ENCODE peak calls at places on chromosomes 3 and 15, in eight cellular contexts. B is SK-N-SH, H is neural progenitor cell, K is fibroblast of lung, D is endothelial cell of umbilical vein, S is PC-3, F is IMR-90, M is mammary epithelial cell. E is an unnamed sample.

GRCh38 chr3:195208631-195209030 is 62.3 kb downstream of the XXYLT1 start:
- DNase-seq in M (no peak), H (no peak), S (no peak), B (no peak), D (no peak), K (no peak), F (no peak), E (no peak)

GRCh38 chr3:69219101-69219708 is 96.8 kb upstream of the LMOD3 start:
- DNase-seq in F (no peak), H (no peak), B (no peak), S (no peak), D (peak; percentile 45), K (peak; percentile 36), M (no peak), E (no peak)

GRCh38 chr15:59549826-59550225 is 61.8 kb upstream of the GCNT3 start:
- DNase-seq in M (no peak), D (no peak), H (no peak), F (no peak), S (no peak), B (no peak), K (no peak), E (no peak)

GRCh38 chr3:35932995-35933394 is 293.7 kb downstream of the ARPP21 start:
- DNase-seq in D (peak; percentile 99), B (no peak), M (peak; percentile 75), S (peak; percentile 98), K (peak; percentile 92), H (no peak), F (peak; percentile 94), E (no peak)

GRCh38 chr15:86164222-86164898 is 84.7 kb downstream of the AGBL1 start:
- DNase-seq in S (no peak), M (peak; percentile 14), F (no peak), D (no peak), H (no peak), K (peak; percentile 72), B (no peak), E (no peak)

GRCh38 chr15:74234598-74234875 is 1.6 kb upstream of the CCDC33 start:
- DNase-seq in H (no peak), B (peak; percentile 62), F (no peak), D (no peak), S (no peak), M (no peak), K (no peak), E (no peak)

GRCh38 chr15:95259965-95260364 is 1028.6 kb downstream of the MCTP2 start:
- DNase-seq in M (peak; percentile 78), B (no peak), H (peak; percentile 13), F (no peak), S (no peak), K (peak; percentile 40), D (peak; percentile 93), E (no peak)

GRCh38 chr3:32453346-32453745 is 49.3 kb downstream of the CMTM6 start:
- DNase-seq in D (no peak), S (no peak), K (peak; percentile 85), M (no peak), F (peak; percentile 95), H (no peak), B (no peak), E (no peak)

GRCh38 chr15:58303236-58303635 is 128.6 kb upstream of the LIPC start:
- DNase-seq in S (no peak), B (no peak), D (no peak), H (no peak), M (no peak), K (no peak), F (no peak), E (no peak)

GRCh38 chr15:58309993-58310928 is 121.5 kb upstream of the LIPC start:
- DNase-seq in M (no peak), S (no peak), B (no peak), K (no peak), F (no peak), D (no peak), H (no peak), E (no peak)

GRCh38 chr15:58307313-58307961 is 124.4 kb upstream of the LIPC start:
- DNase-seq in H (peak; percentile 71), S (no peak), B (peak; percentile 50), M (no peak), K (peak; percentile 88), D (no peak), F (peak; percentile 77), E (no peak)

GRCh38 chr15:58308742-58309355 is 122.9 kb upstream of the LIPC start:
- DNase-seq in K (no peak), F (no peak), H (peak; percentile 18), M (no peak), D (no peak), B (no peak), S (no peak), E (no peak)

DNA sequence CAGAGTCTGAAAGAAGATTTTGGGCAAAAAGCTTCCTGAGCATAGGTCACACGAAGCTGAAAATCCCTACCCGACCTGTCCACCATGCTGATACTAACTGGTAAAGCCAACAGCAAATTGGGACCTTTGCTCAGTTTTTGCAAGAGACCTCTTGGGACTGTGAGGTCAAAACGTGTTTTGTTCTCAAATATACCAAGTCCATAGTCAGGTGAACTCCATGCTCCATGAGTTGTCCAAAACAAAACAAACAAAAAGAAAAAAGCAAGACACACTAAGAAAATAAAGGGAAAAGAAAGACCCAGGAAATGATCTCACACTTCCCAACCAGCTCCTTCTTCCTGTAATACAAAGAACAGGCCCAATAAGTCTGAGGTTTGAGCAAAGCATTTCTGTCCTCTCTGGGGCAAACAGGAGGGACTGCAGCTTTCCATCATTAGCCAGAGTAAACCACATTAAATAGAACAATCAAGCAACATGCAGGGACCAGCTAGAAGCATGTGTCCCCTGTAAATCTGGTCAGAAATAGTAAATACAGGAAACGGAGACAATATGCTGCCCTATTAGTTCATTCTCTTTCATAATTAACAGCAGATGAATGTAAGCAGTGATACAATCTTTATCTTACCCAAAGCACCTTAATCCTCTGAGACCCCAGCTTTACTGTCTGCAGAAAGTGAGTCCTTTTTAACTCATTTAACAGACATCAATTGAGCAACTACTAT is 125.0 kb upstream of the LIPC start:
- DNase-seq in H (peak; percentile 7), D (no peak), B (peak; percentile 75), K (peak; percentile 34), F (no peak), S (no peak), M (no peak), E (no peak)
- H2AFZ ChIP-seq in H (peak overlapping the region; percentile 64), D (no peak overlapping the region), B (peak overlapping the region; percentile 57), K (no peak overlapping the region), F (peak overlapping the region; percentile 46), S (peak overlapping the region; percentile 22), M (peak overlapping the region; percentile 70), E (peak overlapping the region; percentile 41)

DNA sequence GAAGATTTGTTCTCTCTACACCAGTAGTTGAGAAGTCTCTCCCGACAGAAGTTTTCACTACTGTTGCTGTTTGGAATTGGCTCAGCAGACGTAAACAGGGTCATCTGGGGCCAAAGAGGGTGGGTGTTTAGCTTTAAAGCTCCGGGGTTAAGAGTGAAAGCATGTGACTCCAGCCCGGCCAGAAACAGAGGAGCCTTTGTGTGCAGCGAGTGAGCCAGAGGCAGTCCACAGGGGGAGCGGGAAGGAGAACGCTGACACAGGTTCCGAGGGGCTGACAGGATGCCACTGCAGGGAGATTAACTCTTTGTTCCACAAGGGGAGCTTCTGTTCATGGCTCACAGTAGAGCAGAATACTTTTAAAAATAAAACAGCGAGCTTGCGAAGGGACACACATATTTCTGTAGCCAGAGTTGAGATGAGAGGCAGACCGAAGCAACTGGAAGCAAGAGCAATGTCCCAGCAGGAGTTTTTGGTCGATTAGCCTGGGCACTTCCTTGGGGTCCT is 26.9 kb downstream of the BMF start:
- DNase-seq in B (peak; percentile 72), H (peak; percentile 94), F (peak; percentile 75), M (peak; percentile 64), D (peak; percentile 92), K (peak; percentile 73), S (peak; percentile 51), E (no peak)
- H3K4me3 ChIP-seq in B (no peak overlapping the region), H (peak overlapping the region; percentile 22), F (peak overlapping the region; percentile 26), M (peak overlapping the region; percentile 6), D (peak overlapping the region; percentile 47), K (peak overlapping the region; percentile 42), S (peak overlapping the region; percentile 49), E (no peak overlapping the region)

DNA sequence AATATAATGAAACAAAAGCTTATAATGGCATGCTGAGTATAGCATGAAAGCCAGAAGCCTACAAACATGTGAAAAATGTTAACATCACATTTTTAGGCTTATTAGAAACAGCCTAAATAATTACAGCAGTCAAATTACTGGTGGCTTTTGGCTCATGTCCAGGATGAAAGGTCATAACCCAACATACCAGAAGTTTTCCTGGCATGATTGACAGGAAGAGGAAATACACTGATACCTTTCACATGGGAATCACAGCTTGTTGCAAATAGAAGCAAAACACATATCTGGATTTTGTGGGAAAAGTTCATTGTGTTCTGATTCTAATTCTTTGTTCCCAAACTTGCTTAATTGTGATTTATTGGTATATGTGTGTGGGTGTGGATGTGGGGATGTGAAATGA is 393.5 kb upstream of the ARRDC4 start:
- DNase-seq in D (peak; percentile 97), M (no peak), H (no peak), F (no peak), K (no peak), S (no peak), B (no peak), E (no peak)
- H3K9me3 ChIP-seq in D (no peaks in the 10 kb centered on the region), M (no peaks in the 10 kb centered on the region), H (no peaks in the 10 kb centered on the region), F (peaks cover 5% of the 10 kb centered on the region), K (no peaks in the 10 kb centered on the region), S (no peaks in the 10 kb centered on the region), B (no peaks in the 10 kb centered on the region), E (no peaks in the 10 kb centered on the region)

GRCh38 chr3:23202203-23202920 is 765 bp upstream of the UBE2E2 start:
- DNase-seq in B (no peak), F (peak; percentile 5), M (peak; percentile 27), S (peak; percentile 11), H (no peak), D (peak; percentile 46), K (peak; percentile 27), E (no peak)
- H2AFZ ChIP-seq in B (peak overlapping the region; percentile 86), F (peak overlapping the region; percentile 97), M (peak overlapping the region; percentile 99), S (peak overlapping the region; percentile 73), H (peak overlapping the region; percentile 82), D (peak overlapping the region; percentile 94), K (peak overlapping the region; percentile 73), E (peak overlapping the region; percentile 63)

E was measured in OCI-LY7.